ENCODE peak calls at places on chromosomes 16 and 17, in seven cellular contexts. I, Q, K, L, M, P and B are unnamed samples.

GRCh38 chr16:35908942-35909341 is 2449.5 kb downstream of the TP53TG3F start:
- DNase-seq in I (peak; percentile 1), Q (peak; percentile 32), K (no peak), L (peak; percentile 25), M (no peak), P (no peak), B (no peak)

GRCh38 chr17:78862073-78863023 is 21.7 kb upstream of the USP36 start:
- DNase-seq in I (no peak), Q (peak; percentile 92), K (no peak), L (peak; percentile 70), M (peak; percentile 62), P (no peak), B (no peak)

GRCh38 chr17:38454528-38454927 is 26.3 kb downstream of the ARHGAP23 start:
- DNase-seq in I (peak; percentile 84), Q (peak; percentile 49), K (no peak), L (no peak), M (no peak), P (no peak), B (peak; percentile 80)

GRCh38 chr16:16141141-16141540 is 82.2 kb downstream of the ABCC6 start:
- DNase-seq in I (no peak), Q (no peak), K (no peak), L (no peak), M (no peak), P (no peak), B (no peak)

GRCh38 chr17:27346228-27346899 is 52.5 kb downstream of the WSB1 start:
- DNase-seq in I (no peak), Q (no peak), K (no peak), L (no peak), M (no peak), P (no peak), B (no peak)

GRCh38 chr16:67447508-67448076 is 16.7 kb downstream of the HSD11B2 start:
- DNase-seq in I (peak; percentile 70), Q (peak; percentile 54), K (peak; percentile 15), L (peak; percentile 76), M (peak; percentile 49), P (no peak), B (peak; percentile 69)

GRCh38 chr17:41329279-41329925 is 13.9 kb upstream of the KRTAP17-1 start:
- DNase-seq in I (peak; percentile 70), Q (peak; percentile 40), K (no peak), L (peak; percentile 38), M (peak; percentile 52), P (peak; percentile 27), B (peak; percentile 56)

GRCh38 chr17:44344939-44345496 is at the start of gene GRN:
- DNase-seq in I (peak; percentile 97), Q (peak; percentile 99), K (peak; percentile 92), L (peak; percentile 99), M (peak; percentile 100), P (peak; percentile 89), B (peak; percentile 100)

GRCh38 chr16:4656221-4656620 is 31.6 kb downstream of the MGRN1 start:
- DNase-seq in I (no peak), Q (no peak), K (no peak), L (no peak), M (no peak), P (no peak), B (no peak)

GRCh38 chr17:79113699-79114098 is 39.1 kb downstream of the ENGASE start:
- DNase-seq in I (no peak), Q (no peak), K (no peak), L (no peak), M (no peak), P (no peak), B (no peak)

GRCh38 chr17:82668631-82669099 is 20.4 kb upstream of the WDR45B start:
- DNase-seq in I (peak; percentile 84), Q (peak; percentile 43), K (no peak), L (peak; percentile 64), M (peak; percentile 78), P (peak; percentile 53), B (no peak)

GRCh38 chr17:28317965-28318758 is 838 bp upstream of the TMEM97 start:
- DNase-seq in I (peak; percentile 71), Q (no peak), K (no peak), L (peak; percentile 61), M (no peak), P (no peak), B (no peak)

GRCh38 chr17:19379306-19380075 is 1.2 kb downstream of the MAPK7 start:
- DNase-seq in I (no peak), Q (no peak), K (no peak), L (no peak), M (no peak), P (no peak), B (no peak)

GRCh38 chr17:3532106-3532858 is 25.3 kb downstream of the TRPV3 start:
- DNase-seq in I (no peak), Q (no peak), K (no peak), L (no peak), M (no peak), P (no peak), B (no peak)

GRCh38 chr16:81855552-81856153 is 76.6 kb downstream of the PLCG2 start:
- DNase-seq in I (no peak), Q (no peak), K (no peak), L (no peak), M (no peak), P (no peak), B (no peak)

GRCh38 chr16:9840761-9841665 is 341.2 kb downstream of the GRIN2A start:
- DNase-seq in I (no peak), Q (no peak), K (peak; percentile 71), L (no peak), M (no peak), P (no peak), B (no peak)

GRCh38 chr17:78771758-78772382 is 10.2 kb downstream of the CYTH1 start:
- DNase-seq in I (no peak), Q (no peak), K (peak; percentile 82), L (no peak), M (no peak), P (no peak), B (no peak)

GRCh38 chr17:78448356-78448993 is 70.0 kb downstream of the PGS1 start:
- DNase-seq in I (no peak), Q (no peak), K (no peak), L (no peak), M (peak; percentile 71), P (no peak), B (no peak)

GRCh38 chr17:19718613-19719364 is 2.4 kb upstream of the SLC47A2 start:
- DNase-seq in I (peak; percentile 29), Q (no peak), K (no peak), L (no peak), M (peak; percentile 38), P (no peak), B (peak; percentile 52)

GRCh38 chr16:77591347-77591746 is 131.0 kb upstream of the NUDT7 start:
- DNase-seq in I (no peak), Q (no peak), K (no peak), L (no peak), M (no peak), P (no peak), B (no peak)

GRCh38 chr17:81468765-81469121 is 43.9 kb downstream of the ACTG1 start:
- DNase-seq in I (no peak), Q (no peak), K (no peak), L (no peak), M (no peak), P (no peak), B (no peak)

GRCh38 chr16:50692999-50693781 is at the start of gene NOD2:
- DNase-seq in I (peak; percentile 91), Q (no peak), K (no peak), L (peak; percentile 67), M (no peak), P (no peak), B (peak; percentile 41)

GRCh38 chr17:42362245-42362961 is 25.8 kb downstream of the STAT3 start:
- DNase-seq in I (no peak), Q (no peak), K (no peak), L (no peak), M (no peak), P (no peak), B (no peak)

GRCh38 chr16:85854935-85855334 is 44.0 kb upstream of the IRF8 start:
- DNase-seq in I (no peak), Q (no peak), K (no peak), L (no peak), M (no peak), P (no peak), B (no peak)

GRCh38 chr16:85850344-85850880 is 48.5 kb upstream of the IRF8 start:
- DNase-seq in I (no peak), Q (no peak), K (no peak), L (no peak), M (peak; percentile 47), P (no peak), B (no peak)

GRCh38 chr16:85853641-85854545 is 45.1 kb upstream of the IRF8 start:
- DNase-seq in I (no peak), Q (no peak), K (no peak), L (no peak), M (no peak), P (no peak), B (no peak)

GRCh38 chr16:85847681-85848601 is 48.4 kb downstream of the COX4I1 start:
- DNase-seq in I (no peak), Q (no peak), K (no peak), L (no peak), M (peak; percentile 96), P (no peak), B (no peak)

GRCh38 chr16:85851034-85851780 is 47.8 kb upstream of the IRF8 start:
- DNase-seq in I (no peak), Q (no peak), K (no peak), L (no peak), M (no peak), P (no peak), B (no peak)
- TF ChIP-seq JUND in I (no peak), Q (no peak), K (no peak), L (no peak), M (no peak), P (no peak), B (no peak)

DNA sequence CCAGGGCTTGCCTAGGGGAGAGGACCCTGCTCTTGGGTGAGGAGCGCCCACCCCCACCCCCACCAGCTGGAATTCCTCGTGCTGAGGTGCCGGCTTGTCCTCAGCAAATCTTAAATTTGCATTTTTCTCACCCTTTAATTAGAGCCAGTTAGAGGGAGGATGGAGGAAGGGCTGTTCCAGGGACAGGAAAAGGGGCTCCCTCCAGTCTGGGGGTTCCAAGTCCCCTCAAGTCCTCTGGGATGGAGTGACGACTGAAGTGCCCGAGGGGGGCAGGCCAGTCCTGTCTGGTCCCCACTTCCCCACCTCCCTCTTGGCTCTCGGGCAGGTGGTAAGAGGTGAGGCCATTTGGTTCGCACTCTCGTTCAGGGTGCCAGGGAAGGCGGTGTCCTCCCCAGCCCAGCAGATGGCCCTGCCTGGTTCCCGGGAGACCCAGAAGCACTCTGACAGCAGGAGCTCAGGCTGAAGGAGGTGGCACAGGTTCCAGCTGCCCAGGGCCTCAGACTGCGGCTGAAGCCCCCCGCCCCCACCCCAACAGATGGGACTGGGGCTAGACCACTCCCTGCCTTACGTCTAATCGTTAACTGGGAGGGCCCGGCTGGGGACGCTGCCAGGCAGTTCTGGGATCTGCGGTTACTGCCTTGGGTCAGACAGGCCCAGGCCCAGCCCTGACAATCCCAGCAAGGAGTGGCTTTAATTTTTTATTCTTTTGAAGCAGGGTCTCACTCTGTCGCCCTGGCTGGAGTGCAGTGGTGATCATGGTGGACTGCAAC is 2.2 kb downstream of the RAB26 start:
- DNase-seq in I (peak; percentile 64), Q (no peak), K (no peak), L (no peak), M (peak; percentile 68), P (peak; percentile 80), B (peak; percentile 65)
- TF ChIP-seq JUND in I (no peak), Q (no peak), K (no peak), L (no peak), M (no peak), P (no peak), B (no peak)

GRCh38 chr16:12271006-12271405 is 294.5 kb downstream of the SNX29 start:
- DNase-seq in I (no peak), Q (peak; percentile 12), K (no peak), L (peak; percentile 42), M (peak; percentile 52), P (peak; percentile 31), B (no peak)
- TF ChIP-seq JUND in I (no peak), Q (no peak), K (no peak), L (no peak), M (no peak), P (no peak), B (no peak)

GRCh38 chr16:53053967-53054669 is 673 bp upstream of the CHD9 start:
- DNase-seq in I (peak; percentile 50), Q (no peak), K (no peak), L (peak; percentile 35), M (peak; percentile 26), P (no peak), B (peak; percentile 41)
- TF ChIP-seq JUND in I (no peak), Q (no peak), K (no peak), L (no peak), M (no peak), P (no peak), B (no peak)